ENCODE peak calls at places on chromosomes 12 and 14, in eight cellular contexts. B is left ventricle myocardium inferior, C is cardiac muscle cell, A is left lung, L is right atrium auricular region, X is MM.1S, U is A549, F is AG10803. I is an unnamed sample.

GRCh38 chr12:104742551-104742961 is 215.5 kb downstream of the SLC41A2 start:
- DNase-seq in B (no peak), C (no peak), A (no peak), X (no peak), F (no peak), U (no peak), L (no peak), I (no peak)

GRCh38 chr14:22544881-22545420 is 44.1 kb downstream of the DAD1 start:
- DNase-seq in C (no peak), B (no peak), F (no peak), X (no peak), A (no peak), U (no peak), L (no peak), I (no peak)

GRCh38 chr12:109029411-109029810 is 8.5 kb upstream of the SVOP start:
- DNase-seq in U (no peak), F (no peak), A (no peak), X (no peak), B (no peak), L (no peak), C (peak; percentile 56), I (no peak)

GRCh38 chr12:45725631-45726593 is 3.6 kb upstream of the ARID2 start:
- DNase-seq in L (no peak), A (no peak), B (no peak), X (peak; percentile 62), F (peak; percentile 31), U (peak; percentile 53), C (peak; percentile 43), I (no peak)

GRCh38 chr12:85156569-85156968 is 120.4 kb downstream of the LRRIQ1 start:
- DNase-seq in B (no peak), U (peak; percentile 41), A (no peak), X (no peak), L (no peak), F (no peak), C (no peak), I (no peak)

GRCh38 chr12:22318122-22318737 is 16.3 kb downstream of the ST8SIA1 start:
- DNase-seq in C (peak; percentile 48), U (no peak), B (no peak), L (no peak), F (peak; percentile 25), A (no peak), X (no peak), I (no peak)

GRCh38 chr12:18275974-18276373 is 14.7 kb downstream of the PIK3C2G start:
- DNase-seq in X (no peak), C (no peak), L (no peak), U (peak; percentile 8), A (no peak), F (no peak), B (no peak), I (no peak)

GRCh38 chr12:109542876-109543275 is 30.4 kb downstream of the MMAB start:
- DNase-seq in U (no peak), X (no peak), B (no peak), C (no peak), F (peak; percentile 29), A (no peak), L (no peak), I (no peak)

GRCh38 chr14:74642011-74642410 is 30.0 kb upstream of the LTBP2 start:
- DNase-seq in B (peak; percentile 49), L (no peak), U (no peak), A (no peak), F (peak; percentile 82), C (no peak), X (no peak), I (no peak)

GRCh38 chr12:29343022-29343799 is 37.8 kb downstream of the ERGIC2 start:
- DNase-seq in L (no peak), B (no peak), F (no peak), U (no peak), C (no peak), A (no peak), X (no peak), I (no peak)

GRCh38 chr14:24367506-24368214 is at the start of gene NFATC4:
- DNase-seq in B (peak; percentile 75), U (peak; percentile 61), C (peak; percentile 98), L (peak; percentile 83), X (peak; percentile 64), F (peak; percentile 98), A (no peak), I (peak; percentile 76)

GRCh38 chr12:97292588-97292987 is 170.0 kb upstream of the RMST start:
- DNase-seq in U (no peak), C (no peak), B (no peak), A (no peak), X (no peak), F (no peak), L (no peak), I (no peak)

GRCh38 chr14:73634333-73634833 is 10.4 kb upstream of the DNAL1 start:
- DNase-seq in U (no peak), C (peak; percentile 43), A (peak; percentile 88), X (no peak), F (no peak), L (no peak), B (peak; percentile 38), I (peak; percentile 47)

GRCh38 chr12:88247241-88247643 is 105.1 kb downstream of the TMTC3 start:
- DNase-seq in L (no peak), X (no peak), B (no peak), C (peak; percentile 85), U (peak; percentile 77), A (no peak), F (peak; percentile 97), I (no peak)

GRCh38 chr12:48422060-48422459 is 50.3 kb upstream of the ANP32D start:
- DNase-seq in A (no peak), L (no peak), U (no peak), F (no peak), C (peak; percentile 41), B (no peak), X (peak; percentile 11), I (no peak)

GRCh38 chr12:58413794-58414193 is 472.4 kb downstream of the ATP23 start:
- DNase-seq in A (no peak), F (peak; percentile 53), B (no peak), L (no peak), X (no peak), U (peak; percentile 67), C (peak; percentile 85), I (no peak)

GRCh38 chr14:70873627-70874026 is 33.6 kb upstream of the PCNX1 start:
- DNase-seq in X (peak; percentile 20), U (no peak), L (no peak), F (no peak), C (no peak), B (no peak), A (no peak), I (no peak)
- TF ChIP-seq CTCF in X (no peak), U (no peak), L (no peak), F (peak; percentile 22), C (no peak), B (no peak), A (no peak), I (no peak)

GRCh38 chr14:59126714-59127436 is 61.6 kb upstream of the DAAM1 start:
- DNase-seq in F (peak; percentile 66), L (no peak), X (peak; percentile 21), C (peak; percentile 78), A (no peak), B (no peak), U (peak; percentile 68), I (no peak)

GRCh38 chr14:59123526-59123925 is 64.9 kb upstream of the DAAM1 start:
- DNase-seq in A (no peak), X (no peak), U (no peak), F (peak; percentile 49), L (no peak), C (peak; percentile 54), B (no peak), I (no peak)

GRCh38 chr14:59125156-59125555 is 63.3 kb upstream of the DAAM1 start:
- DNase-seq in F (no peak), C (no peak), X (peak; percentile 21), B (no peak), A (no peak), U (no peak), L (no peak), I (no peak)

GRCh38 chr14:59120931-59121330 is 67.5 kb upstream of the DAAM1 start:
- DNase-seq in L (no peak), A (no peak), C (no peak), B (no peak), U (no peak), X (no peak), F (no peak), I (no peak)

DNA sequence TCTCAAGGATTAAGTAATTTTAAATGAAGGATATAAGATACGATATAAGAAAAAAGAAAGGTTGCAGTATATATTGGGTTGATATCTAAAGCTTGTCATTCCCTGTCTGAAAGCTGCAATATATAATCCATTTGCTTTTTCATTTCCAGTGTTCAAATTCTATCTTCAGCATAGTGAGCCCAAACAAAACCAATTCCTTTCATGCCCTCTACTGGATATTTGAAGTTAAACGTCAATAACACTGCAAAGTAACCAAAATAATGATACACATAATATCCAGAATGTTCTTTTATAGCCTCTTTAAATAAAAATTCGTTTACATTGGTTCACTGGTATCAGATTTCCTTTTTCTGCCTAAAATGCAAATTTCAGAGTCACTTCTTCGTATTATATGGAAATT is 64.5 kb upstream of the DAAM1 start:
- DNase-seq in X (no peak), F (peak; percentile 40), U (peak; percentile 21), B (no peak), A (no peak), C (peak; percentile 40), L (no peak), I (no peak)
- TF ChIP-seq CTCF in X (peak; percentile 12), F (peak; percentile 59), U (peak; percentile 57), B (peak; percentile 29), A (no peak), C (peak; percentile 31), L (no peak), I (peak; percentile 20)

DNA sequence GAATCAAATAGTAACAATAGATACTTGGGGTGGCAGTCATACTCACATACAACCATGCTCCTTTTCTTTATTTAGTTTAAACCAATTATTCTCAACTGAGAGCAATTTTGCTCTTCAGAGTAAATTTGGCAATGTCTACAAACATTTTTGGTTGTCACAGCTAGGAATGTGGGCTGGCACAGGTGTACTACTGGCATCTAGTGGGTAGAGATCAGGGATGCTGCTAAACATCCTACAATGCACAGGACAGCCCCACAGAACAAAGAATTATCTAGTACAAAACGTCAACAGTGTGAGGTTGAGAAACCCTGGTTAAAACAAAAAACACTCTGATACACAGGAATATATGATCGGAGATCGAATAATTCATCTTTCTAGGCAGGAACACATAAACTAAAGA is 186.5 kb downstream of the NELL2 start:
- DNase-seq in C (no peak), F (no peak), B (no peak), X (no peak), U (no peak), L (no peak), A (no peak), I (no peak)
- TF ChIP-seq CTCF in C (no peak), F (no peak), B (no peak), X (no peak), U (no peak), L (no peak), A (no peak), I (no peak)

DNA sequence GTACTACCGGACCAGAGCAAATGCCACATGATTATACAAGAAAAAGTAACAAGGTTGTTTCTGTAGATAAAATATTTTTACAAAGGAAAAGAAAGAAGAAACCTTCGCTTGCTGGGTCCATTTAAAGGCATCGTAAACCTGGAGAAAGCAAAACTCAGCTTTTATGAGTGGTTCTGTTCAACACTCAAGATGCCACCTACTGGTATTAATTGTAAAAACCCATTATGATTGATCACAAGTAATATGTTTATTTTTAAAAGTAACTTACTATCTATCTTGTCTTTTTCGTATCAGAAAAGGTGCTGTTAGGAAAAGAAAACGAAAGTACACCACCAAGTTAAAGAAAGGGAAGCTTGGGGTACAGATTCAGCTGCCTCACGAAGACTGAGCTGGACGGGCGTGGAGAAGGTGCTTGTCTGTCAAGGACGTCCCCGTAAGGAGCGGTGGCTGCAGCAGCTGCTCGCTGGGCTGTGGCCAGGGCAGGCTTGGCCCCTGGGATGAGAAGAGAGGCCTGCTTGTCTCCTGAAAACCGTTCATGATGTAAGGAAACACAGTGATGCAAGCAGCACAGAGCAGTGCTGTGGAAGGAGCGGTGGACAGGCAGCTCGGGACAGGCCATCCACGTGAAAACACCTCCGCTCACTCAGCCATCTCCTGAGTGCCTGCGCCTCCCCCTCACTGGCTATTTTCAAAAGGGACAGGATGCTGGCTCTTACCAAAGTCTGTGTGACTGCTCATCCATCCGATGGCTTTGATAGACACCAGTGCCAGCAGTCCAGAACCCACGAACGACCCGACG is 25.0 kb downstream of the SLC15A4 start:
- DNase-seq in A (no peak), U (no peak), L (no peak), X (no peak), C (no peak), F (no peak), B (no peak), I (no peak)
- TF ChIP-seq CTCF in A (no peak), U (peak; percentile 17), L (no peak), X (no peak), C (peak; percentile 10), F (peak; percentile 17), B (peak; percentile 16), I (peak; percentile 16)